ENCODE peak calls at places on chromosome 1, in nine cellular contexts. One of them, this sample, is unnamed.

GRCh38 chr1:247386217-247386616 is 29.8 kb upstream of the NLRP3 start:
- DNase-seq in left ventricle myocardium superior: no peak
- DNase-seq in NCI-H1105 treated with DMSO at 0.1 percent for 48 hours: no peak
- DNase-seq in SJSA1: no peak
- DNase-seq in GDM1: no peak
- DNase-seq in tibial nerve: no peak
- DNase-seq in T-helper 9 cell: no peak
- DNase-seq in DMS53: no peak
- DNase-seq in GM13977: no peak
- DNase-seq in this sample: no peak

GRCh38 chr1:39737546-39738169 is 1.0 kb upstream of the PPIE start:
- DNase-seq in GM13977: no peak
- DNase-seq in GDM1: no peak
- DNase-seq in SJSA1: no peak
- DNase-seq in T-helper 9 cell: no peak
- DNase-seq in left ventricle myocardium superior: no peak
- DNase-seq in tibial nerve: no peak
- DNase-seq in NCI-H1105 treated with DMSO at 0.1 percent for 48 hours: no peak
- DNase-seq in DMS53: no peak
- DNase-seq in this sample: no peak

GRCh38 chr1:205569411-205570172 is 62.2 kb downstream of the ELK4 start:
- DNase-seq in GM13977: no peak
- DNase-seq in SJSA1: no peak
- DNase-seq in T-helper 9 cell: no peak
- DNase-seq in NCI-H1105 treated with DMSO at 0.1 percent for 48 hours: no peak
- DNase-seq in left ventricle myocardium superior: no peak
- DNase-seq in GDM1: no peak
- DNase-seq in DMS53: peak
- DNase-seq in tibial nerve: no peak
- DNase-seq in this sample: no peak

GRCh38 chr1:241918879-241919278 is 38.7 kb upstream of the BECN2 start:
- DNase-seq in NCI-H1105 treated with DMSO at 0.1 percent for 48 hours: no peak
- DNase-seq in GM13977: no peak
- DNase-seq in GDM1: no peak
- DNase-seq in DMS53: no peak
- DNase-seq in SJSA1: no peak
- DNase-seq in tibial nerve: no peak
- DNase-seq in left ventricle myocardium superior: no peak
- DNase-seq in T-helper 9 cell: no peak
- DNase-seq in this sample: no peak

GRCh38 chr1:39378377-39378776 is 113.1 kb upstream of the BMP8A start:
- DNase-seq in SJSA1: no peak
- DNase-seq in NCI-H1105 treated with DMSO at 0.1 percent for 48 hours: peak
- DNase-seq in left ventricle myocardium superior: no peak
- DNase-seq in GDM1: no peak
- DNase-seq in GM13977: no peak
- DNase-seq in DMS53: peak
- DNase-seq in tibial nerve: no peak
- DNase-seq in T-helper 9 cell: no peak
- DNase-seq in this sample: no peak

GRCh38 chr1:115807723-115808122 is 33.2 kb downstream of the NHLH2 start:
- DNase-seq in GM13977: no peak
- DNase-seq in T-helper 9 cell: peak
- DNase-seq in DMS53: peak
- DNase-seq in GDM1: peak
- DNase-seq in left ventricle myocardium superior: no peak
- DNase-seq in tibial nerve: no peak
- DNase-seq in NCI-H1105 treated with DMSO at 0.1 percent for 48 hours: peak
- DNase-seq in SJSA1: peak
- DNase-seq in this sample: no peak

GRCh38 chr1:31627301-31627929 is 9.9 kb downstream of the HCRTR1 start:
- DNase-seq in SJSA1: no peak
- DNase-seq in T-helper 9 cell: no peak
- DNase-seq in left ventricle myocardium superior: peak
- DNase-seq in GDM1: no peak
- DNase-seq in GM13977: no peak
- DNase-seq in tibial nerve: no peak
- DNase-seq in DMS53: no peak
- DNase-seq in NCI-H1105 treated with DMSO at 0.1 percent for 48 hours: no peak
- DNase-seq in this sample: no peak

GRCh38 chr1:160260436-160261382 is 1.6 kb downstream of the DCAF8 start:
- DNase-seq in NCI-H1105 treated with DMSO at 0.1 percent for 48 hours: peak
- DNase-seq in GM13977: no peak
- DNase-seq in SJSA1: peak
- DNase-seq in DMS53: peak
- DNase-seq in tibial nerve: no peak
- DNase-seq in T-helper 9 cell: no peak
- DNase-seq in left ventricle myocardium superior: no peak
- DNase-seq in GDM1: no peak
- DNase-seq in this sample: no peak

GRCh38 chr1:213538251-213538650 is 449.5 kb upstream of the PROX1 start:
- DNase-seq in T-helper 9 cell: no peak
- DNase-seq in tibial nerve: no peak
- DNase-seq in NCI-H1105 treated with DMSO at 0.1 percent for 48 hours: no peak
- DNase-seq in GM13977: no peak
- DNase-seq in GDM1: no peak
- DNase-seq in SJSA1: no peak
- DNase-seq in DMS53: no peak
- DNase-seq in left ventricle myocardium superior: no peak
- DNase-seq in this sample: no peak

GRCh38 chr1:233719626-233720334 is 105.9 kb downstream of the KCNK1 start:
- DNase-seq in left ventricle myocardium superior: peak
- DNase-seq in GM13977: no peak
- DNase-seq in SJSA1: no peak
- DNase-seq in tibial nerve: no peak
- DNase-seq in NCI-H1105 treated with DMSO at 0.1 percent for 48 hours: no peak
- DNase-seq in T-helper 9 cell: no peak
- DNase-seq in GDM1: no peak
- DNase-seq in DMS53: no peak
- DNase-seq in this sample: no peak

GRCh38 chr1:6205849-6206845 is at the start of gene RNF207:
- DNase-seq in GM13977: peak
- DNase-seq in SJSA1: peak
- DNase-seq in left ventricle myocardium superior: peak
- DNase-seq in tibial nerve: no peak
- DNase-seq in T-helper 9 cell: peak
- DNase-seq in NCI-H1105 treated with DMSO at 0.1 percent for 48 hours: no peak
- DNase-seq in GDM1: no peak
- DNase-seq in DMS53: peak
- DNase-seq in this sample: no peak

GRCh38 chr1:84117868-84118267 is 26.2 kb upstream of the PRKACB start:
- DNase-seq in GM13977: no peak
- DNase-seq in NCI-H1105 treated with DMSO at 0.1 percent for 48 hours: no peak
- DNase-seq in DMS53: peak
- DNase-seq in T-helper 9 cell: no peak
- DNase-seq in tibial nerve: no peak
- DNase-seq in GDM1: no peak
- DNase-seq in SJSA1: no peak
- DNase-seq in left ventricle myocardium superior: no peak
- DNase-seq in this sample: no peak

GRCh38 chr1:50152236-50152635 is 43.5 kb downstream of the ELAVL4 start:
- DNase-seq in DMS53: no peak
- DNase-seq in GDM1: no peak
- DNase-seq in SJSA1: no peak
- DNase-seq in GM13977: no peak
- DNase-seq in left ventricle myocardium superior: no peak
- DNase-seq in T-helper 9 cell: no peak
- DNase-seq in NCI-H1105 treated with DMSO at 0.1 percent for 48 hours: no peak
- DNase-seq in tibial nerve: no peak
- DNase-seq in this sample: no peak

This sample was measured in osteocyte.